ENCODE peak calls at places on chromosomes 16 and 17, in eight cellular contexts. One of them, this sample, is unnamed.

GRCh38 chr16:1265090-1265630 is 9.3 kb downstream of the TPSD1 start:
- DNase-seq in effector CD4-positive, alpha-beta T cell: no peak
- DNase-seq in tibial nerve: no peak
- DNase-seq in WERI-Rb-1: no peak
- DNase-seq in HTR-8/SVneo: no peak
- DNase-seq in activated naive CD8-positive, alpha-beta T cell treated with anti-CD3 and anti-CD28 coated beads for 36 hours: no peak
- DNase-seq in ACHN: no peak
- DNase-seq in CD4-positive, alpha-beta T cell: no peak
- DNase-seq in this sample: no peak

GRCh38 chr17:34300652-34301390 is 15.3 kb downstream of the CCL11 start:
- DNase-seq in ACHN: peak; percentile 22
- DNase-seq in CD4-positive, alpha-beta T cell: no peak
- DNase-seq in HTR-8/SVneo: no peak
- DNase-seq in activated naive CD8-positive, alpha-beta T cell treated with anti-CD3 and anti-CD28 coated beads for 36 hours: no peak
- DNase-seq in effector CD4-positive, alpha-beta T cell: no peak
- DNase-seq in tibial nerve: no peak
- DNase-seq in WERI-Rb-1: no peak
- DNase-seq in this sample: no peak

GRCh38 chr17:50884354-50885311 is 18.5 kb upstream of the TOB1 start:
- DNase-seq in WERI-Rb-1: no peak
- DNase-seq in effector CD4-positive, alpha-beta T cell: no peak
- DNase-seq in ACHN: no peak
- DNase-seq in HTR-8/SVneo: no peak
- DNase-seq in activated naive CD8-positive, alpha-beta T cell treated with anti-CD3 and anti-CD28 coated beads for 36 hours: no peak
- DNase-seq in CD4-positive, alpha-beta T cell: no peak
- DNase-seq in tibial nerve: no peak
- DNase-seq in this sample: no peak

GRCh38 chr17:8747731-8748130 is 3.1 kb upstream of the CCDC42 start:
- DNase-seq in WERI-Rb-1: no peak
- DNase-seq in activated naive CD8-positive, alpha-beta T cell treated with anti-CD3 and anti-CD28 coated beads for 36 hours: no peak
- DNase-seq in effector CD4-positive, alpha-beta T cell: no peak
- DNase-seq in HTR-8/SVneo: no peak
- DNase-seq in ACHN: no peak
- DNase-seq in tibial nerve: no peak
- DNase-seq in CD4-positive, alpha-beta T cell: no peak
- DNase-seq in this sample: no peak

GRCh38 chr17:52105601-52106000 is 52.9 kb downstream of the CA10 start:
- DNase-seq in WERI-Rb-1: no peak
- DNase-seq in HTR-8/SVneo: no peak
- DNase-seq in CD4-positive, alpha-beta T cell: no peak
- DNase-seq in ACHN: no peak
- DNase-seq in activated naive CD8-positive, alpha-beta T cell treated with anti-CD3 and anti-CD28 coated beads for 36 hours: no peak
- DNase-seq in tibial nerve: no peak
- DNase-seq in effector CD4-positive, alpha-beta T cell: no peak
- DNase-seq in this sample: no peak

GRCh38 chr17:55527520-55528118 is 16.4 kb upstream of the SMIM36 start:
- DNase-seq in WERI-Rb-1: peak; percentile 48
- DNase-seq in CD4-positive, alpha-beta T cell: no peak
- DNase-seq in activated naive CD8-positive, alpha-beta T cell treated with anti-CD3 and anti-CD28 coated beads for 36 hours: no peak
- DNase-seq in ACHN: peak; percentile 46
- DNase-seq in tibial nerve: no peak
- DNase-seq in effector CD4-positive, alpha-beta T cell: no peak
- DNase-seq in HTR-8/SVneo: peak; percentile 54
- DNase-seq in this sample: no peak

GRCh38 chr17:42908872-42909700 is 8.5 kb downstream of the G6PC1 start:
- DNase-seq in effector CD4-positive, alpha-beta T cell: no peak
- DNase-seq in CD4-positive, alpha-beta T cell: no peak
- DNase-seq in tibial nerve: no peak
- DNase-seq in WERI-Rb-1: no peak
- DNase-seq in HTR-8/SVneo: no peak
- DNase-seq in ACHN: no peak
- DNase-seq in activated naive CD8-positive, alpha-beta T cell treated with anti-CD3 and anti-CD28 coated beads for 36 hours: no peak
- DNase-seq in this sample: no peak

GRCh38 chr16:73125860-73126259 is 77.9 kb upstream of the ZFHX3 start:
- DNase-seq in effector CD4-positive, alpha-beta T cell: no peak
- DNase-seq in activated naive CD8-positive, alpha-beta T cell treated with anti-CD3 and anti-CD28 coated beads for 36 hours: no peak
- DNase-seq in tibial nerve: no peak
- DNase-seq in ACHN: no peak
- DNase-seq in HTR-8/SVneo: peak; percentile 25
- DNase-seq in CD4-positive, alpha-beta T cell: no peak
- DNase-seq in WERI-Rb-1: no peak
- DNase-seq in this sample: no peak

GRCh38 chr16:88956546-88957455 is 20.2 kb downstream of the CBFA2T3 start:
- DNase-seq in tibial nerve: no peak
- DNase-seq in WERI-Rb-1: no peak
- DNase-seq in activated naive CD8-positive, alpha-beta T cell treated with anti-CD3 and anti-CD28 coated beads for 36 hours: no peak
- DNase-seq in ACHN: no peak
- DNase-seq in HTR-8/SVneo: no peak
- DNase-seq in effector CD4-positive, alpha-beta T cell: no peak
- DNase-seq in CD4-positive, alpha-beta T cell: no peak
- DNase-seq in this sample: no peak

GRCh38 chr16:21526923-21527807 is 72.2 kb upstream of the METTL9 start:
- DNase-seq in activated naive CD8-positive, alpha-beta T cell treated with anti-CD3 and anti-CD28 coated beads for 36 hours: no peak
- DNase-seq in ACHN: no peak
- DNase-seq in WERI-Rb-1: no peak
- DNase-seq in tibial nerve: no peak
- DNase-seq in CD4-positive, alpha-beta T cell: no peak
- DNase-seq in HTR-8/SVneo: no peak
- DNase-seq in effector CD4-positive, alpha-beta T cell: no peak
- DNase-seq in this sample: peak; percentile 74

GRCh38 chr17:64309021-64309420 is 46.0 kb upstream of the TEX2 start:
- DNase-seq in HTR-8/SVneo: no peak
- DNase-seq in effector CD4-positive, alpha-beta T cell: no peak
- DNase-seq in WERI-Rb-1: no peak
- DNase-seq in ACHN: no peak
- DNase-seq in tibial nerve: no peak
- DNase-seq in activated naive CD8-positive, alpha-beta T cell treated with anti-CD3 and anti-CD28 coated beads for 36 hours: no peak
- DNase-seq in CD4-positive, alpha-beta T cell: no peak
- DNase-seq in this sample: no peak

GRCh38 chr16:17211797-17212196 is 259.0 kb downstream of the XYLT1 start:
- DNase-seq in tibial nerve: no peak
- DNase-seq in effector CD4-positive, alpha-beta T cell: no peak
- DNase-seq in WERI-Rb-1: peak; percentile 47
- DNase-seq in activated naive CD8-positive, alpha-beta T cell treated with anti-CD3 and anti-CD28 coated beads for 36 hours: peak; percentile 33
- DNase-seq in CD4-positive, alpha-beta T cell: peak; percentile 40
- DNase-seq in HTR-8/SVneo: no peak
- DNase-seq in ACHN: no peak
- DNase-seq in this sample: no peak

GRCh38 chr16:4944333-4945281 is 7.7 kb upstream of the PPL start:
- DNase-seq in effector CD4-positive, alpha-beta T cell: no peak
- DNase-seq in CD4-positive, alpha-beta T cell: no peak
- DNase-seq in ACHN: peak; percentile 100
- DNase-seq in WERI-Rb-1: no peak
- DNase-seq in activated naive CD8-positive, alpha-beta T cell treated with anti-CD3 and anti-CD28 coated beads for 36 hours: peak; percentile 20
- DNase-seq in tibial nerve: peak; percentile 86
- DNase-seq in HTR-8/SVneo: peak; percentile 98
- DNase-seq in this sample: peak; percentile 95

GRCh38 chr16:11862489-11862888 is 11.1 kb upstream of the RSL1D1 start:
- DNase-seq in activated naive CD8-positive, alpha-beta T cell treated with anti-CD3 and anti-CD28 coated beads for 36 hours: no peak
- DNase-seq in CD4-positive, alpha-beta T cell: no peak
- DNase-seq in ACHN: no peak
- DNase-seq in HTR-8/SVneo: no peak
- DNase-seq in tibial nerve: no peak
- DNase-seq in WERI-Rb-1: no peak
- DNase-seq in effector CD4-positive, alpha-beta T cell: no peak
- DNase-seq in this sample: no peak

GRCh38 chr16:31872201-31872600 is 1.4 kb upstream of the ZNF267 start:
- DNase-seq in ACHN: no peak
- DNase-seq in tibial nerve: no peak
- DNase-seq in effector CD4-positive, alpha-beta T cell: no peak
- DNase-seq in HTR-8/SVneo: no peak
- DNase-seq in activated naive CD8-positive, alpha-beta T cell treated with anti-CD3 and anti-CD28 coated beads for 36 hours: no peak
- DNase-seq in CD4-positive, alpha-beta T cell: no peak
- DNase-seq in WERI-Rb-1: no peak
- DNase-seq in this sample: no peak

GRCh38 chr17:80773243-80773991 is 218.2 kb upstream of the CHMP6 start:
- DNase-seq in CD4-positive, alpha-beta T cell: no peak
- DNase-seq in tibial nerve: no peak
- DNase-seq in effector CD4-positive, alpha-beta T cell: no peak
- DNase-seq in activated naive CD8-positive, alpha-beta T cell treated with anti-CD3 and anti-CD28 coated beads for 36 hours: no peak
- DNase-seq in WERI-Rb-1: peak; percentile 61
- DNase-seq in HTR-8/SVneo: no peak
- DNase-seq in ACHN: no peak
- DNase-seq in this sample: peak; percentile 82

GRCh38 chr16:77807-78443 is at the start of gene MPG:
- DNase-seq in tibial nerve: peak; percentile 80
- DNase-seq in activated naive CD8-positive, alpha-beta T cell treated with anti-CD3 and anti-CD28 coated beads for 36 hours: peak; percentile 86
- DNase-seq in HTR-8/SVneo: peak; percentile 94
- DNase-seq in CD4-positive, alpha-beta T cell: peak; percentile 82
- DNase-seq in ACHN: peak; percentile 87
- DNase-seq in WERI-Rb-1: peak; percentile 88
- DNase-seq in effector CD4-positive, alpha-beta T cell: peak; percentile 73
- DNase-seq in this sample: peak; percentile 92

GRCh38 chr17:8954339-8954738 is 11.2 kb downstream of the PIK3R5 start:
- DNase-seq in tibial nerve: peak; percentile 35
- DNase-seq in HTR-8/SVneo: no peak
- DNase-seq in ACHN: no peak
- DNase-seq in CD4-positive, alpha-beta T cell: peak; percentile 75
- DNase-seq in activated naive CD8-positive, alpha-beta T cell treated with anti-CD3 and anti-CD28 coated beads for 36 hours: peak; percentile 59
- DNase-seq in WERI-Rb-1: peak; percentile 81
- DNase-seq in effector CD4-positive, alpha-beta T cell: peak; percentile 83
- DNase-seq in this sample: no peak

GRCh38 chr17:81402530-81402941 is 7.3 kb downstream of the BAHCC1 start:
- DNase-seq in tibial nerve: no peak
- DNase-seq in activated naive CD8-positive, alpha-beta T cell treated with anti-CD3 and anti-CD28 coated beads for 36 hours: no peak
- DNase-seq in CD4-positive, alpha-beta T cell: no peak
- DNase-seq in ACHN: no peak
- DNase-seq in HTR-8/SVneo: no peak
- DNase-seq in effector CD4-positive, alpha-beta T cell: no peak
- DNase-seq in WERI-Rb-1: no peak
- DNase-seq in this sample: no peak

GRCh38 chr17:41618341-41619161 is 5.8 kb downstream of the KRT17 start:
- DNase-seq in activated naive CD8-positive, alpha-beta T cell treated with anti-CD3 and anti-CD28 coated beads for 36 hours: no peak
- DNase-seq in CD4-positive, alpha-beta T cell: no peak
- DNase-seq in tibial nerve: no peak
- DNase-seq in HTR-8/SVneo: no peak
- DNase-seq in ACHN: no peak
- DNase-seq in WERI-Rb-1: no peak
- DNase-seq in effector CD4-positive, alpha-beta T cell: no peak
- DNase-seq in this sample: peak; percentile 24

GRCh38 chr17:45224671-45225050 is 3.0 kb downstream of the FMNL1 start:
- DNase-seq in CD4-positive, alpha-beta T cell: peak; percentile 49
- DNase-seq in effector CD4-positive, alpha-beta T cell: no peak
- DNase-seq in tibial nerve: no peak
- DNase-seq in WERI-Rb-1: no peak
- DNase-seq in HTR-8/SVneo: no peak
- DNase-seq in ACHN: no peak
- DNase-seq in activated naive CD8-positive, alpha-beta T cell treated with anti-CD3 and anti-CD28 coated beads for 36 hours: peak; percentile 66
- DNase-seq in this sample: no peak

GRCh38 chr16:67857547-67858233 is 10.2 kb upstream of the CENPT start:
- DNase-seq in effector CD4-positive, alpha-beta T cell: peak; percentile 19
- DNase-seq in CD4-positive, alpha-beta T cell: no peak
- DNase-seq in activated naive CD8-positive, alpha-beta T cell treated with anti-CD3 and anti-CD28 coated beads for 36 hours: no peak
- DNase-seq in WERI-Rb-1: no peak
- DNase-seq in HTR-8/SVneo: peak; percentile 78
- DNase-seq in ACHN: peak; percentile 93
- DNase-seq in tibial nerve: peak; percentile 52
- DNase-seq in this sample: peak; percentile 83

GRCh38 chr17:72631568-72631967 is 460.9 kb downstream of the SLC39A11 start:
- DNase-seq in activated naive CD8-positive, alpha-beta T cell treated with anti-CD3 and anti-CD28 coated beads for 36 hours: no peak
- DNase-seq in effector CD4-positive, alpha-beta T cell: no peak
- DNase-seq in tibial nerve: no peak
- DNase-seq in HTR-8/SVneo: no peak
- DNase-seq in CD4-positive, alpha-beta T cell: no peak
- DNase-seq in WERI-Rb-1: no peak
- DNase-seq in ACHN: no peak
- DNase-seq in this sample: no peak

GRCh38 chr16:59045496-59045895 is 311.4 kb upstream of the GOT2 start:
- DNase-seq in HTR-8/SVneo: no peak
- DNase-seq in effector CD4-positive, alpha-beta T cell: no peak
- DNase-seq in tibial nerve: no peak
- DNase-seq in ACHN: no peak
- DNase-seq in WERI-Rb-1: no peak
- DNase-seq in activated naive CD8-positive, alpha-beta T cell treated with anti-CD3 and anti-CD28 coated beads for 36 hours: no peak
- DNase-seq in CD4-positive, alpha-beta T cell: no peak
- DNase-seq in this sample: no peak

GRCh38 chr16:80367037-80367658 is 173.6 kb upstream of the DYNLRB2 start:
- DNase-seq in tibial nerve: no peak
- DNase-seq in HTR-8/SVneo: no peak
- DNase-seq in WERI-Rb-1: no peak
- DNase-seq in activated naive CD8-positive, alpha-beta T cell treated with anti-CD3 and anti-CD28 coated beads for 36 hours: no peak
- DNase-seq in ACHN: no peak
- DNase-seq in effector CD4-positive, alpha-beta T cell: no peak
- DNase-seq in CD4-positive, alpha-beta T cell: no peak
- DNase-seq in this sample: no peak

GRCh38 chr17:8832711-8833352 is 33.7 kb upstream of the MFSD6L start:
- DNase-seq in tibial nerve: no peak
- DNase-seq in activated naive CD8-positive, alpha-beta T cell treated with anti-CD3 and anti-CD28 coated beads for 36 hours: peak; percentile 46
- DNase-seq in effector CD4-positive, alpha-beta T cell: peak; percentile 5
- DNase-seq in CD4-positive, alpha-beta T cell: no peak
- DNase-seq in ACHN: no peak
- DNase-seq in HTR-8/SVneo: no peak
- DNase-seq in WERI-Rb-1: peak; percentile 94
- DNase-seq in this sample: no peak

GRCh38 chr17:81832608-81833159 is 407 bp downstream of the MCRIP1 start:
- DNase-seq in WERI-Rb-1: no peak
- DNase-seq in ACHN: peak; percentile 45
- DNase-seq in CD4-positive, alpha-beta T cell: no peak
- DNase-seq in tibial nerve: no peak
- DNase-seq in effector CD4-positive, alpha-beta T cell: no peak
- DNase-seq in activated naive CD8-positive, alpha-beta T cell treated with anti-CD3 and anti-CD28 coated beads for 36 hours: peak; percentile 66
- DNase-seq in HTR-8/SVneo: peak; percentile 26
- DNase-seq in this sample: no peak

GRCh38 chr17:49486012-49486641 is 9.0 kb upstream of the NGFR start:
- DNase-seq in HTR-8/SVneo: no peak
- DNase-seq in effector CD4-positive, alpha-beta T cell: no peak
- DNase-seq in tibial nerve: no peak
- DNase-seq in CD4-positive, alpha-beta T cell: no peak
- DNase-seq in ACHN: no peak
- DNase-seq in activated naive CD8-positive, alpha-beta T cell treated with anti-CD3 and anti-CD28 coated beads for 36 hours: no peak
- DNase-seq in WERI-Rb-1: peak; percentile 97
- DNase-seq in this sample: no peak

GRCh38 chr16:70018254-70018653 is 67.1 kb downstream of the CLEC18A start:
- DNase-seq in activated naive CD8-positive, alpha-beta T cell treated with anti-CD3 and anti-CD28 coated beads for 36 hours: peak; percentile 44
- DNase-seq in CD4-positive, alpha-beta T cell: peak; percentile 45
- DNase-seq in WERI-Rb-1: peak; percentile 41
- DNase-seq in effector CD4-positive, alpha-beta T cell: peak; percentile 45
- DNase-seq in ACHN: peak; percentile 45
- DNase-seq in HTR-8/SVneo: no peak
- DNase-seq in tibial nerve: no peak
- DNase-seq in this sample: no peak

GRCh38 chr16:30376508-30376907 is 1.9 kb downstream of the MYL11 start:
- DNase-seq in tibial nerve: no peak
- DNase-seq in activated naive CD8-positive, alpha-beta T cell treated with anti-CD3 and anti-CD28 coated beads for 36 hours: no peak
- DNase-seq in effector CD4-positive, alpha-beta T cell: no peak
- DNase-seq in HTR-8/SVneo: no peak
- DNase-seq in CD4-positive, alpha-beta T cell: no peak
- DNase-seq in ACHN: no peak
- DNase-seq in WERI-Rb-1: peak; percentile 89
- DNase-seq in this sample: no peak

This sample was measured in aorta.